ENCODE peak calls at places on chromosomes 16 and 17, in eight cellular contexts. One of them, this sample, is unnamed.

GRCh38 chr17:32015245-32016013 is 8.2 kb downstream of the LRRC37B start:
- DNase-seq in right lobe of liver: no peak
- DNase-seq in NB4: peak; percentile 25
- DNase-seq in gastrocnemius medialis: peak; percentile 71
- DNase-seq in body of pancreas: no peak
- DNase-seq in HepG2: no peak
- DNase-seq in ovary: no peak
- DNase-seq in tibial nerve: no peak
- DNase-seq in this sample: no peak

GRCh38 chr17:63483038-63483437 is 6.2 kb downstream of the ACE start:
- DNase-seq in body of pancreas: no peak
- DNase-seq in NB4: no peak
- DNase-seq in tibial nerve: no peak
- DNase-seq in HepG2: no peak
- DNase-seq in ovary: no peak
- DNase-seq in right lobe of liver: no peak
- DNase-seq in gastrocnemius medialis: no peak
- DNase-seq in this sample: no peak

GRCh38 chr17:48011405-48012150 is 26.0 kb downstream of the COPZ2 start:
- DNase-seq in right lobe of liver: no peak
- DNase-seq in HepG2: peak; percentile 38
- DNase-seq in NB4: peak; percentile 69
- DNase-seq in tibial nerve: no peak
- DNase-seq in ovary: no peak
- DNase-seq in gastrocnemius medialis: no peak
- DNase-seq in body of pancreas: no peak
- DNase-seq in this sample: no peak

GRCh38 chr17:3003401-3004149 is 59.8 kb downstream of the OR1D5 start:
- DNase-seq in NB4: peak; percentile 45
- DNase-seq in tibial nerve: peak; percentile 32
- DNase-seq in HepG2: no peak
- DNase-seq in ovary: peak; percentile 41
- DNase-seq in right lobe of liver: no peak
- DNase-seq in gastrocnemius medialis: no peak
- DNase-seq in body of pancreas: no peak
- DNase-seq in this sample: no peak

GRCh38 chr17:42795465-42795864 is 3.0 kb downstream of the COA3 start:
- DNase-seq in HepG2: no peak
- DNase-seq in ovary: no peak
- DNase-seq in gastrocnemius medialis: no peak
- DNase-seq in right lobe of liver: no peak
- DNase-seq in NB4: no peak
- DNase-seq in body of pancreas: no peak
- DNase-seq in tibial nerve: no peak
- DNase-seq in this sample: no peak

GRCh38 chr16:53952215-53953208 is 248.6 kb downstream of the FTO start:
- DNase-seq in tibial nerve: no peak
- DNase-seq in NB4: peak; percentile 70
- DNase-seq in ovary: no peak
- DNase-seq in gastrocnemius medialis: no peak
- DNase-seq in body of pancreas: no peak
- DNase-seq in HepG2: no peak
- DNase-seq in right lobe of liver: no peak
- DNase-seq in this sample: no peak

GRCh38 chr17:30421592-30421991 is 42.9 kb downstream of the CPD start:
- DNase-seq in NB4: no peak
- DNase-seq in gastrocnemius medialis: no peak
- DNase-seq in HepG2: no peak
- DNase-seq in right lobe of liver: no peak
- DNase-seq in tibial nerve: no peak
- DNase-seq in ovary: no peak
- DNase-seq in body of pancreas: no peak
- DNase-seq in this sample: no peak

GRCh38 chr16:86256995-86257394 is 253.3 kb upstream of the FOXF1 start:
- DNase-seq in ovary: no peak
- DNase-seq in gastrocnemius medialis: no peak
- DNase-seq in right lobe of liver: no peak
- DNase-seq in HepG2: no peak
- DNase-seq in NB4: no peak
- DNase-seq in body of pancreas: no peak
- DNase-seq in tibial nerve: no peak
- DNase-seq in this sample: peak; percentile 23

GRCh38 chr17:73304971-73305786 is 6.6 kb downstream of the CDC42EP4 start:
- DNase-seq in gastrocnemius medialis: no peak
- DNase-seq in HepG2: no peak
- DNase-seq in NB4: no peak
- DNase-seq in tibial nerve: no peak
- DNase-seq in right lobe of liver: peak; percentile 61
- DNase-seq in ovary: peak; percentile 77
- DNase-seq in body of pancreas: peak; percentile 48
- DNase-seq in this sample: peak; percentile 91

GRCh38 chr16:27511657-27512056 is 38.1 kb downstream of the GTF3C1 start:
- DNase-seq in right lobe of liver: no peak
- DNase-seq in tibial nerve: no peak
- DNase-seq in ovary: no peak
- DNase-seq in body of pancreas: no peak
- DNase-seq in NB4: no peak
- DNase-seq in HepG2: no peak
- DNase-seq in gastrocnemius medialis: no peak
- DNase-seq in this sample: no peak

GRCh38 chr17:19753661-19754463 is 5.8 kb upstream of the ALDH3A1 start:
- DNase-seq in HepG2: no peak
- DNase-seq in NB4: no peak
- DNase-seq in body of pancreas: peak; percentile 54
- DNase-seq in ovary: peak; percentile 21
- DNase-seq in right lobe of liver: peak; percentile 72
- DNase-seq in tibial nerve: no peak
- DNase-seq in gastrocnemius medialis: peak; percentile 62
- DNase-seq in this sample: no peak

GRCh38 chr17:50605434-50605833 is 29.2 kb upstream of the ABCC3 start:
- DNase-seq in body of pancreas: no peak
- DNase-seq in right lobe of liver: no peak
- DNase-seq in HepG2: no peak
- DNase-seq in tibial nerve: no peak
- DNase-seq in NB4: no peak
- DNase-seq in gastrocnemius medialis: no peak
- DNase-seq in ovary: no peak
- DNase-seq in this sample: no peak

GRCh38 chr17:51203838-51204237 is 37.6 kb downstream of the NME2 start:
- DNase-seq in gastrocnemius medialis: no peak
- DNase-seq in right lobe of liver: no peak
- DNase-seq in HepG2: no peak
- DNase-seq in tibial nerve: no peak
- DNase-seq in ovary: no peak
- DNase-seq in NB4: no peak
- DNase-seq in body of pancreas: no peak
- DNase-seq in this sample: no peak

GRCh38 chr17:30821751-30822723 is 2.5 kb downstream of the CRLF3 start:
- DNase-seq in right lobe of liver: no peak
- DNase-seq in ovary: no peak
- DNase-seq in NB4: peak; percentile 41
- DNase-seq in body of pancreas: no peak
- DNase-seq in gastrocnemius medialis: no peak
- DNase-seq in tibial nerve: no peak
- DNase-seq in HepG2: no peak
- DNase-seq in this sample: no peak

GRCh38 chr17:57037401-57037800 is 47.6 kb upstream of the AKAP1 start:
- DNase-seq in gastrocnemius medialis: no peak
- DNase-seq in ovary: no peak
- DNase-seq in tibial nerve: no peak
- DNase-seq in HepG2: no peak
- DNase-seq in body of pancreas: no peak
- DNase-seq in right lobe of liver: no peak
- DNase-seq in NB4: no peak
- DNase-seq in this sample: no peak
- TF ChIP-seq CTCF in gastrocnemius medialis: no peak
- TF ChIP-seq CTCF in ovary: no peak
- TF ChIP-seq CTCF in tibial nerve: no peak
- TF ChIP-seq CTCF in HepG2: no peak
- TF ChIP-seq CTCF in body of pancreas: no peak
- TF ChIP-seq CTCF in right lobe of liver: no peak
- TF ChIP-seq CTCF in NB4: no peak
- TF ChIP-seq CTCF in this sample: no peak

GRCh38 chr17:13016881-13017622 is 775 bp downstream of the ELAC2 start:
- DNase-seq in HepG2: peak; percentile 27
- DNase-seq in NB4: peak; percentile 37
- DNase-seq in gastrocnemius medialis: no peak
- DNase-seq in body of pancreas: no peak
- DNase-seq in tibial nerve: no peak
- DNase-seq in right lobe of liver: peak; percentile 46
- DNase-seq in ovary: no peak
- DNase-seq in this sample: peak; percentile 6

GRCh38 chr17:13014801-13015200 is 3.0 kb downstream of the ELAC2 start:
- DNase-seq in HepG2: no peak
- DNase-seq in right lobe of liver: no peak
- DNase-seq in ovary: no peak
- DNase-seq in NB4: no peak
- DNase-seq in gastrocnemius medialis: no peak
- DNase-seq in body of pancreas: no peak
- DNase-seq in tibial nerve: no peak
- DNase-seq in this sample: no peak

DNA sequence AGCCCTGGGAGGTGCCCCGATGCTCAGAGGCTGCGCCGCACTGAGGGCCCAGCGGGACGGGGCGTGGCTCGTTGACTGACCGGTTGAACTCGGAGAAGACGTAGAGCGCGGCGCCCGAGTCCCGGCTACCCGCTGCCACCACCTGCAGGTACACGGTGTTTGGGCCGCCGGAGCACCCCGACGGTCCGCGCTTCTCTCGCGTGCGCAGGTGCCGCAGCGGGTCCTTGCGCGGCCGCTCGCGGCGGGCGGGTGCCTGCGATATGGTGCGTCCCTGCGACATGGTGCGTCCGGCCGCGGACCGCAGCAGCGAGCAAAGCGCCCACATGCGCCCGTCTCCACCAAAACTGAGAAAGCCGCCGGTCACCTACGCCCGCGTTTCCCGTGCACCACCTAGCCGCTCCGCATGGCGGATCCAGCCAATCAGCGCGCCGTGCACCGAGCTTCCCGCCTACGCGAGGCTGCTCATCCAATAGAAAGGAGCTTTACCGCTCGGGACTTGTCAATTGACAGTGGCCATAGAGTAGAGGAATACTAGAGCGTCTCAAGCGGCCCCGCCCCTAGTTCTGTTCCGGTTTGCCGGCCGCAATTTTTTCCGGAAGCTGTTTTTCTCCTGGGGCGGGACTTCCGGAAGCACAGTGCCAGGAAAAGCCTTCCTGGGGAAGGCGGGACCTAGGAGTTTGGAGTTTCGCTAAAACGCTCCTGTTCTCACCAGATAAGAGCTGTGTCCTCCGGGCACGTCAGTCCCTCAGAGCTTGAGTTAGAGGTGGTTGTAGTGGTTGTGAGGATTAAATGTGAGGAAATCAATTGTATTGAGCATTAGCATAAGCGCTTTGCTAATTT is at the start of gene ELAC2:
- DNase-seq in ovary: peak; percentile 97
- DNase-seq in gastrocnemius medialis: peak; percentile 96
- DNase-seq in HepG2: peak; percentile 97
- DNase-seq in right lobe of liver: peak; percentile 98
- DNase-seq in tibial nerve: peak; percentile 95
- DNase-seq in body of pancreas: peak; percentile 97
- DNase-seq in NB4: peak; percentile 99
- DNase-seq in this sample: peak; percentile 99
- TF ChIP-seq POLR2A in ovary: peak; percentile 24
- TF ChIP-seq POLR2A in gastrocnemius medialis: peak; percentile 54
- TF ChIP-seq POLR2A in HepG2: peak; percentile 83
- TF ChIP-seq POLR2A in right lobe of liver: peak; percentile 81
- TF ChIP-seq POLR2A in tibial nerve: peak; percentile 44
- TF ChIP-seq POLR2A in body of pancreas: peak; percentile 89
- TF ChIP-seq POLR2A in NB4: peak; percentile 83
- TF ChIP-seq POLR2A in this sample: no peak

GRCh38 chr16:49858200-49859129 is 2.6 kb upstream of the ZNF423 start:
- DNase-seq in tibial nerve: no peak
- DNase-seq in NB4: peak; percentile 29
- DNase-seq in gastrocnemius medialis: no peak
- DNase-seq in body of pancreas: peak; percentile 65
- DNase-seq in HepG2: no peak
- DNase-seq in right lobe of liver: no peak
- DNase-seq in ovary: peak; percentile 84
- DNase-seq in this sample: no peak
- H3K4me3 ChIP-seq in tibial nerve: peak overlapping the region; percentile 77
- H3K4me3 ChIP-seq in NB4: no peak overlapping the region
- H3K4me3 ChIP-seq in gastrocnemius medialis: peak overlapping the region; percentile 71
- H3K4me3 ChIP-seq in body of pancreas: peak overlapping the region; percentile 39
- H3K4me3 ChIP-seq in HepG2: no peak overlapping the region
- H3K4me3 ChIP-seq in right lobe of liver: peak overlapping the region; percentile 61
- H3K4me3 ChIP-seq in ovary: peak overlapping the region; percentile 85
- H3K4me3 ChIP-seq in this sample: peak overlapping the region; percentile 30

GRCh38 chr16:87575027-87575804 is 27.1 kb upstream of the JPH3 start:
- DNase-seq in tibial nerve: no peak
- DNase-seq in gastrocnemius medialis: no peak
- DNase-seq in body of pancreas: no peak
- DNase-seq in HepG2: no peak
- DNase-seq in ovary: no peak
- DNase-seq in right lobe of liver: no peak
- DNase-seq in NB4: peak; percentile 47
- DNase-seq in this sample: no peak
- TF ChIP-seq CTCF in tibial nerve: no peak
- TF ChIP-seq CTCF in gastrocnemius medialis: no peak
- TF ChIP-seq CTCF in body of pancreas: no peak
- TF ChIP-seq CTCF in HepG2: peak; percentile 19
- TF ChIP-seq CTCF in ovary: no peak
- TF ChIP-seq CTCF in right lobe of liver: no peak
- TF ChIP-seq CTCF in NB4: no peak
- TF ChIP-seq CTCF in this sample: no peak

DNA sequence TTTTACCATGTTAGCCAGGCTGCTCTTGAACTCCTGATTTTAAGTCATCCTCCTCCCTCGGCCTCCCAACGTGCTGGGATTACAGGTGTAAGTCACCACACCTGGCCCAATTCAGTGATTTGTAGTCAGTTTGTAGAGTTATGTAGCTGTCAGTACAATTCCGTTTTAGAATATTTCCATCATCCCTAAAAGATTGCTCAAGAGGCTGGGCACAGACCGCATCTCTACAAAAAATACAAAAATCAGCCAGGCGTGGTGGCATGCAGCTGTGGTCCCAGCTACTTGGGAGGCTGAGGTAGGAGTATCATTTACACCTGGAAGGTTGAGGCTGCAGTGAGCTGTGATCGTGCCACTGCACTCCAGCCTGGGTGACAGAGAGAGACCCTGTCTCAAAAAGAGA is 20.6 kb downstream of the RGS11 start:
- DNase-seq in tibial nerve: no peak
- DNase-seq in HepG2: no peak
- DNase-seq in ovary: no peak
- DNase-seq in right lobe of liver: no peak
- DNase-seq in gastrocnemius medialis: no peak
- DNase-seq in NB4: no peak
- DNase-seq in body of pancreas: no peak
- DNase-seq in this sample: no peak
- TF ChIP-seq POLR2A in tibial nerve: no peak
- TF ChIP-seq POLR2A in HepG2: no peak
- TF ChIP-seq POLR2A in ovary: no peak
- TF ChIP-seq POLR2A in right lobe of liver: no peak
- TF ChIP-seq POLR2A in gastrocnemius medialis: no peak
- TF ChIP-seq POLR2A in NB4: no peak
- TF ChIP-seq POLR2A in body of pancreas: no peak
- TF ChIP-seq POLR2A in this sample: no peak

This sample was measured in lower leg skin.